ENCODE peak calls at places on chromosomes 11 and 22, in four cellular contexts. One of them, this sample, is unnamed.

GRCh38 chr11:88531776-88532175 is 194.2 kb upstream of the CTSC start:
- DNase-seq in K562: no peak
- DNase-seq in GM12878: no peak
- DNase-seq in WTC11: no peak
- DNase-seq in this sample: no peak

GRCh38 chr11:134486704-134487103 is 74.7 kb upstream of the B3GAT1 start:
- DNase-seq in GM12878: no peak
- DNase-seq in K562: no peak
- DNase-seq in WTC11: no peak
- DNase-seq in this sample: no peak

GRCh38 chr11:119742263-119742861 is 13.4 kb upstream of the NECTIN1 start:
- DNase-seq in GM12878: no peak
- DNase-seq in WTC11: peak
- DNase-seq in K562: peak
- DNase-seq in this sample: no peak

GRCh38 chr11:61498767-61499341 is 9.7 kb upstream of the LRRC10B start:
- DNase-seq in WTC11: no peak
- DNase-seq in GM12878: no peak
- DNase-seq in K562: peak
- DNase-seq in this sample: no peak

GRCh38 chr11:15665368-15665871 is 550.7 kb downstream of the INSC start:
- DNase-seq in WTC11: no peak
- DNase-seq in K562: no peak
- DNase-seq in GM12878: no peak
- DNase-seq in this sample: peak

GRCh38 chr11:79342236-79342635 is 98.6 kb downstream of the TENM4 start:
- DNase-seq in K562: no peak
- DNase-seq in WTC11: no peak
- DNase-seq in GM12878: no peak
- DNase-seq in this sample: no peak

GRCh38 chr11:65714433-65714832 is 2.4 kb downstream of the KAT5 start:
- DNase-seq in K562: no peak
- DNase-seq in GM12878: no peak
- DNase-seq in WTC11: peak
- DNase-seq in this sample: no peak

GRCh38 chr11:88779551-88779950 is 286.2 kb downstream of the GRM5 start:
- DNase-seq in K562: no peak
- DNase-seq in GM12878: no peak
- DNase-seq in WTC11: no peak
- DNase-seq in this sample: peak

GRCh38 chr22:38461414-38462081 is 6.3 kb upstream of the KDELR3 start:
- DNase-seq in WTC11: peak
- DNase-seq in K562: peak
- DNase-seq in GM12878: no peak
- DNase-seq in this sample: peak

GRCh38 chr22:37266581-37267127 is 15.7 kb upstream of the CYTH4 start:
- DNase-seq in GM12878: no peak
- DNase-seq in K562: no peak
- DNase-seq in WTC11: no peak
- DNase-seq in this sample: no peak

GRCh38 chr22:23192133-23192532 is 11.8 kb downstream of the BCR start:
- DNase-seq in GM12878: no peak
- DNase-seq in K562: no peak
- DNase-seq in WTC11: no peak
- DNase-seq in this sample: no peak

GRCh38 chr11:92332986-92333385 is 108.4 kb downstream of the FAT3 start:
- DNase-seq in WTC11: no peak
- DNase-seq in GM12878: no peak
- DNase-seq in K562: no peak
- DNase-seq in this sample: no peak

GRCh38 chr11:133904818-133905515 is 51.8 kb downstream of the IGSF9B start:
- DNase-seq in K562: no peak
- DNase-seq in GM12878: no peak
- DNase-seq in WTC11: no peak
- DNase-seq in this sample: no peak

GRCh38 chr22:29314537-29315285 is 786 bp downstream of the RASL10A start:
- DNase-seq in K562: no peak
- DNase-seq in WTC11: no peak
- DNase-seq in GM12878: no peak
- DNase-seq in this sample: no peak

GRCh38 chr11:75013051-75013450 is 24.3 kb downstream of the NEU3 start:
- DNase-seq in K562: peak
- DNase-seq in GM12878: no peak
- DNase-seq in WTC11: no peak
- DNase-seq in this sample: peak

GRCh38 chr11:126345283-126345682 is 10.2 kb upstream of the ST3GAL4 start:
- DNase-seq in GM12878: no peak
- DNase-seq in K562: no peak
- DNase-seq in WTC11: no peak
- DNase-seq in this sample: no peak

DNA sequence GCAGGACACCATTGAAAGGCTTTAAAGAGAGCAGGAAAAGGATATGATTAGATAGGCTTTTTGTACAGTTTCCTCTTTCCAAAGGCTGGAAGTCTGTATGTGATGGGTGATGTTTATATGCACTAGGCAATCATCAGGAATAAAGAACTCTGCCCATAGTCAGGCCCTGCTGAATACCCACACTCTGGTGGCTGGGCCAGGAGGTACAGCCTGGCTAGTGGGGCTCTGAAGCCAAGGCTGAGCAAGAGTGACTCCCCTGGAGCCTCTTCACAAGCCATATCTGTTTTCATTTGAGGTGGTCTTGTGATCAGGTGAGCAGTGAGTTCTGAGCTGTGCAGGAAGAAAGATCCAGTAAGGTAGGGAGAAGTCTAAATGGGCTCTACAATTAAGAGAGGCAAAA is 539.9 kb upstream of the CCDC90B start:
- DNase-seq in K562: no peak
- DNase-seq in WTC11: no peak
- DNase-seq in GM12878: no peak
- DNase-seq in this sample: no peak
- TF ChIP-seq ETV6 in K562: no peak
- TF ChIP-seq ETV6 in WTC11: no peak
- TF ChIP-seq ETV6 in GM12878: no peak
- TF ChIP-seq ETV6 in this sample: no peak

GRCh38 chr22:39478461-39478860 is 21.6 kb downstream of the MGAT3 start:
- DNase-seq in WTC11: peak
- DNase-seq in GM12878: no peak
- DNase-seq in K562: peak
- DNase-seq in this sample: no peak
- TF ChIP-seq ETV6 in WTC11: peak
- TF ChIP-seq ETV6 in GM12878: no peak
- TF ChIP-seq ETV6 in K562: no peak
- TF ChIP-seq ETV6 in this sample: no peak

GRCh38 chr11:27910186-27910941 is 197.6 kb downstream of the KIF18A start:
- DNase-seq in GM12878: no peak
- DNase-seq in K562: no peak
- DNase-seq in WTC11: no peak
- DNase-seq in this sample: no peak
- TF ChIP-seq ETV6 in GM12878: no peak
- TF ChIP-seq ETV6 in K562: no peak
- TF ChIP-seq ETV6 in WTC11: no peak
- TF ChIP-seq ETV6 in this sample: no peak

GRCh38 chr22:27668828-27669797 is 132.4 kb downstream of the MN1 start:
- DNase-seq in K562: peak
- DNase-seq in WTC11: no peak
- DNase-seq in GM12878: no peak
- DNase-seq in this sample: peak
- TF ChIP-seq ETV6 in K562: no peak
- TF ChIP-seq ETV6 in WTC11: no peak
- TF ChIP-seq ETV6 in GM12878: no peak
- TF ChIP-seq ETV6 in this sample: no peak

GRCh38 chr11:373716-374551 is 4.6 kb downstream of the B4GALNT4 start:
- DNase-seq in WTC11: no peak
- DNase-seq in GM12878: no peak
- DNase-seq in K562: no peak
- DNase-seq in this sample: peak
- TF ChIP-seq ETV6 in WTC11: no peak
- TF ChIP-seq ETV6 in GM12878: no peak
- TF ChIP-seq ETV6 in K562: no peak
- TF ChIP-seq ETV6 in this sample: peak

GRCh38 chr11:83924987-83925542 is 638.9 kb upstream of the CCDC90B start:
- DNase-seq in WTC11: no peak
- DNase-seq in K562: no peak
- DNase-seq in GM12878: no peak
- DNase-seq in this sample: no peak

GRCh38 chr11:83921447-83922192 is 635.5 kb upstream of the CCDC90B start:
- DNase-seq in K562: no peak
- DNase-seq in WTC11: no peak
- DNase-seq in GM12878: no peak
- DNase-seq in this sample: no peak

GRCh38 chr11:83923961-83924360 is 637.8 kb upstream of the CCDC90B start:
- DNase-seq in WTC11: no peak
- DNase-seq in K562: no peak
- DNase-seq in GM12878: no peak
- DNase-seq in this sample: no peak

GRCh38 chr11:83918471-83918870 is 632.3 kb upstream of the CCDC90B start:
- DNase-seq in K562: no peak
- DNase-seq in WTC11: no peak
- DNase-seq in GM12878: no peak
- DNase-seq in this sample: no peak

GRCh38 chr11:83922318-83922717 is 636.2 kb upstream of the CCDC90B start:
- DNase-seq in K562: no peak
- DNase-seq in GM12878: no peak
- DNase-seq in WTC11: no peak
- DNase-seq in this sample: no peak
- TF ChIP-seq ETV6 in K562: no peak
- TF ChIP-seq ETV6 in GM12878: no peak
- TF ChIP-seq ETV6 in WTC11: no peak
- TF ChIP-seq ETV6 in this sample: no peak

This sample was measured in HepG2.